ENCODE peak calls at places on chromosome 13, in ten cellular contexts. U, A, D, F, I, O, H, M, B and X are unnamed samples.

GRCh38 chr13:109273326-109273751 is 513.0 kb downstream of the IRS2 start:
- DNase-seq in M (no peak), U (no peak), B (no peak), A (no peak), I (no peak), F (no peak), O (no peak), D (no peak), H (no peak), X (no peak)

GRCh38 chr13:47326061-47326460 is 429.2 kb upstream of the HTR2A start:
- DNase-seq in D (no peak), B (no peak), M (no peak), H (no peak), O (no peak), A (no peak), F (no peak), U (no peak), I (no peak), X (no peak)

GRCh38 chr13:44842158-44842557 is 147.1 kb downstream of the NUFIP1 start:
- DNase-seq in U (peak; percentile 21), M (no peak), D (no peak), A (no peak), F (no peak), H (no peak), I (no peak), O (no peak), B (no peak), X (no peak)

GRCh38 chr13:71210861-71211260 is 656.1 kb downstream of the DACH1 start:
- DNase-seq in D (no peak), O (no peak), M (no peak), A (no peak), H (no peak), B (no peak), I (no peak), F (no peak), U (no peak), X (no peak)

GRCh38 chr13:111204438-111205177 is 89.5 kb downstream of the ARHGEF7 start:
- DNase-seq in U (no peak), M (no peak), O (no peak), B (no peak), F (peak; percentile 73), D (no peak), A (no peak), H (peak; percentile 63), I (no peak), X (no peak)

GRCh38 chr13:46622918-46623256 is 69.9 kb downstream of the LRCH1 start:
- DNase-seq in F (no peak), O (no peak), B (no peak), H (no peak), D (no peak), I (no peak), M (peak; percentile 92), U (no peak), A (no peak), X (no peak)

GRCh38 chr13:25001807-25002206 is 94.1 kb upstream of the PABPC3 start:
- DNase-seq in D (no peak), B (no peak), F (no peak), U (no peak), H (no peak), I (no peak), A (no peak), M (no peak), O (no peak), X (no peak)

GRCh38 chr13:29514720-29515310 is 80.7 kb downstream of the SLC7A1 start:
- DNase-seq in A (no peak), B (no peak), F (no peak), H (no peak), O (no peak), M (no peak), U (no peak), I (no peak), D (no peak), X (no peak)

GRCh38 chr13:27997904-27998522 is 9.5 kb upstream of the URAD start:
- DNase-seq in D (no peak), B (no peak), O (peak; percentile 81), A (no peak), U (peak; percentile 81), M (no peak), F (no peak), I (peak; percentile 35), H (peak; percentile 85), X (no peak)

GRCh38 chr13:112510987-112511715 is 76.8 kb downstream of the TUBGCP3 start:
- DNase-seq in H (no peak), U (no peak), F (no peak), M (no peak), B (no peak), D (no peak), O (no peak), I (peak; percentile 26), A (no peak), X (no peak)

GRCh38 chr13:24664726-24665409 is 15.3 kb upstream of the ATP12A start:
- DNase-seq in I (no peak), B (no peak), D (no peak), A (no peak), U (no peak), H (no peak), M (no peak), O (no peak), F (no peak), X (no peak)

GRCh38 chr13:105462981-105463380 is 1072.5 kb downstream of the EFNB2 start:
- DNase-seq in F (no peak), M (no peak), I (no peak), O (no peak), A (no peak), U (no peak), B (no peak), H (no peak), D (no peak), X (no peak)

GRCh38 chr13:86002921-86003488 is 203.8 kb upstream of the SLITRK6 start:
- DNase-seq in I (no peak), M (no peak), F (no peak), D (no peak), U (peak; percentile 74), A (no peak), O (no peak), H (peak; percentile 13), B (no peak), X (no peak)

GRCh38 chr13:110213461-110214074 is 93.4 kb downstream of the COL4A1 start:
- DNase-seq in D (no peak), M (no peak), U (no peak), F (no peak), H (peak; percentile 55), A (no peak), B (no peak), O (no peak), I (no peak), X (no peak)

GRCh38 chr13:104571161-104571889 is 1505.1 kb upstream of the SLC10A2 start:
- DNase-seq in O (peak; percentile 81), I (no peak), F (no peak), A (no peak), M (no peak), H (peak; percentile 18), U (peak; percentile 68), B (no peak), D (no peak), X (peak; percentile 89)

GRCh38 chr13:46831588-46832194 is 34.7 kb upstream of the ESD start:
- DNase-seq in D (no peak), M (no peak), U (peak; percentile 51), O (peak; percentile 66), H (peak; percentile 9), B (no peak), I (peak; percentile 26), F (no peak), A (peak; percentile 4), X (no peak)

GRCh38 chr13:32205426-32206096 is 109.6 kb downstream of the ZAR1L start:
- DNase-seq in F (no peak), H (no peak), M (no peak), D (no peak), B (no peak), I (no peak), U (peak; percentile 25), O (no peak), A (no peak), X (no peak)

GRCh38 chr13:72437458-72437857 is 290.0 kb downstream of the MZT1 start:
- DNase-seq in H (no peak), F (no peak), O (no peak), D (no peak), B (no peak), I (no peak), A (no peak), U (no peak), M (no peak), X (no peak)